ENCODE peak calls at places on chromosomes 12 and 14, in seven cellular contexts. C is skeletal muscle cell; I is CD4-positive, CD25-positive, alpha-beta regulatory T cell; R is HL-60; M is fibroblast of pulmonary artery; F is WERI-Rb-1; V is CD8-positive, alpha-beta T cell. X is an unnamed sample.

GRCh38 chr12:132521726-132522292 is 31.9 kb downstream of the FBRSL1 start:
- DNase-seq in C (no peak), I (no peak), R (no peak), M (no peak), F (no peak), V (no peak), X (no peak)

GRCh38 chr14:33271891-33272290 is 333.2 kb downstream of the NPAS3 start:
- DNase-seq in C (no peak), I (no peak), R (no peak), M (no peak), F (no peak), V (no peak), X (no peak)

GRCh38 chr14:69079747-69080146 is 73.2 kb downstream of the DCAF5 start:
- DNase-seq in C (no peak), I (no peak), R (no peak), M (no peak), F (no peak), V (no peak), X (no peak)

GRCh38 chr14:100557658-100558057 is 29.6 kb downstream of the BEGAIN start:
- DNase-seq in C (no peak), I (no peak), R (peak; percentile 61), M (no peak), F (no peak), V (no peak), X (no peak)

GRCh38 chr14:96055065-96055752 is 16.0 kb downstream of the C14orf132 start:
- DNase-seq in C (peak; percentile 34), I (no peak), R (no peak), M (no peak), F (no peak), V (no peak), X (no peak)

GRCh38 chr12:24709201-24709600 is 239.7 kb downstream of the BCAT1 start:
- DNase-seq in C (no peak), I (no peak), R (no peak), M (peak; percentile 11), F (no peak), V (no peak), X (no peak)

GRCh38 chr12:24947541-24948451 is 1.1 kb downstream of the BCAT1 start:
- DNase-seq in C (no peak), I (no peak), R (no peak), M (no peak), F (no peak), V (no peak), X (no peak)

GRCh38 chr14:103765526-103765925 is 49.9 kb downstream of the ZFYVE21 start:
- DNase-seq in C (no peak), I (no peak), R (no peak), M (no peak), F (no peak), V (no peak), X (no peak)

GRCh38 chr14:105061428-105062047 is 3.7 kb downstream of the GPR132 start:
- DNase-seq in C (no peak), I (peak; percentile 33), R (peak; percentile 87), M (no peak), F (no peak), V (no peak), X (no peak)

GRCh38 chr12:11830298-11830937 is 180.9 kb downstream of the ETV6 start:
- DNase-seq in C (no peak), I (no peak), R (no peak), M (no peak), F (no peak), V (no peak), X (peak; percentile 64)

GRCh38 chr14:99732436-99733220 is 48.5 kb downstream of the CYP46A1 start:
- DNase-seq in C (no peak), I (no peak), R (no peak), M (no peak), F (peak; percentile 6), V (no peak), X (no peak)

GRCh38 chr12:49301759-49302158 is 6.8 kb downstream of the PRPH start:
- DNase-seq in C (no peak), I (no peak), R (no peak), M (no peak), F (no peak), V (no peak), X (peak; percentile 61)

GRCh38 chr12:115255962-115256361 is 572.0 kb upstream of the TBX3 start:
- DNase-seq in C (no peak), I (no peak), R (no peak), M (no peak), F (no peak), V (no peak), X (no peak)

GRCh38 chr12:19121449-19122018 is 8.0 kb upstream of the PLEKHA5 start:
- DNase-seq in C (no peak), I (no peak), R (no peak), M (no peak), F (no peak), V (no peak), X (no peak)

GRCh38 chr14:23327947-23328744 is 6.9 kb downstream of the PABPN1 start:
- DNase-seq in C (no peak), I (peak; percentile 62), R (no peak), M (peak; percentile 86), F (peak; percentile 74), V (peak; percentile 72), X (peak; percentile 72)

GRCh38 chr12:66453837-66454236 is 151.5 kb downstream of the HELB start:
- DNase-seq in C (no peak), I (no peak), R (no peak), M (no peak), F (no peak), V (no peak), X (no peak)

GRCh38 chr12:51023625-51024395 is 2.4 kb downstream of the SLC11A2 start:
- DNase-seq in C (no peak), I (no peak), R (no peak), M (peak; percentile 12), F (no peak), V (no peak), X (no peak)

GRCh38 chr12:107308310-107308709 is 215.0 kb upstream of the CRY1 start:
- DNase-seq in C (no peak), I (no peak), R (no peak), M (no peak), F (no peak), V (no peak), X (no peak)

GRCh38 chr14:66530526-66530925 is 22.6 kb downstream of the GPHN start:
- DNase-seq in C (no peak), I (no peak), R (no peak), M (no peak), F (no peak), V (no peak), X (no peak)

GRCh38 chr12:8949525-8950286 is at the start of gene M6PR:
- DNase-seq in C (peak; percentile 76), I (peak; percentile 88), R (peak; percentile 96), M (peak; percentile 94), F (peak; percentile 95), V (peak; percentile 93), X (peak; percentile 96)

GRCh38 chr12:8946733-8947132 is 2.7 kb downstream of the M6PR start:
- DNase-seq in C (no peak), I (no peak), R (no peak), M (no peak), F (no peak), V (no peak), X (no peak)

GRCh38 chr12:8950287-8950574 is 786 bp upstream of the M6PR start:
- DNase-seq in C (no peak), I (no peak), R (no peak), M (no peak), F (no peak), V (no peak), X (no peak)

GRCh38 chr12:8948711-8949524 is 527 bp downstream of the M6PR start:
- DNase-seq in C (no peak), I (peak; percentile 13), R (no peak), M (peak; percentile 63), F (peak; percentile 21), V (no peak), X (no peak)

GRCh38 chr12:8947737-8948136 is 1.7 kb downstream of the M6PR start:
- DNase-seq in C (no peak), I (no peak), R (no peak), M (peak; percentile 7), F (no peak), V (no peak), X (no peak)
- H3K4me3 ChIP-seq in C (no peak overlapping the region), I (peak overlapping the region; percentile 100), R (peak overlapping the region; percentile 83), M (peak overlapping the region; percentile 84), F (no peak overlapping the region), V (no peak overlapping the region), X (no peak overlapping the region)

DNA sequence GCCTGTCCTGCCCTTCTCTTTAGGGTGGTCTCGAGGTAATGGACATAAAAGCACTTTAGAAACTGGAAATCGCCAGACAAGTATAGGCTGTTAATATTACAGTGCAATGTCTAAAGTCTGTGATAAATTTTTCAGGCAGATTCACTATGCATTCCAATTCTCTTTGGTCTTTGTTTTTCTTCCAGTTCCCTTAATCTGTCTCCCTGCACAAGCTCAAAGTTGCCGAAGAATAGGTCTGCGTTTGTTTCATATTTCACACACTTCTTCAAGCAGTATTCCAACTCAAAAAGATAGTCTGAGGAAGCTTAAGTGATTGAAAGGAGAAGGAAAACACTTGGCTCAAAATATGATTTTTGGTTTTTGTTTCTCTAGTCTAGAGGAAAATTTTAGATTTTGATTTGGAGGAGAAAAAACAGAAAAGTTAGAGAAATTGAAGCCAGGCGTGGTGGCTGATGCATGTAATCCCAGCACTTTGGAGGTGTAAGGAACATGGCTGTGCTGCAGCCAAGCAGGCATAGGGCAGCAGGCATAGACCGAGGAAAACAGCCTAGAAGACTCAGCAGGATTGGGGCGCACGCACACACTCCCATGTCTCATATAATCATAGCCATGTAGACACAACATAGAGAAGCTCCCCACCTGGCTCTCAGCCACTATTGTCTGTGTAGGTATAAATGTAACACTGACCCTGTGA is 96.1 kb upstream of the TMPO start:
- DNase-seq in C (no peak), I (no peak), R (no peak), M (no peak), F (no peak), V (no peak), X (no peak)
- H3K4me3 ChIP-seq in C (peak overlapping the region; percentile 29), I (no peak overlapping the region), R (no peak overlapping the region), M (peak overlapping the region; percentile 26), F (no peak overlapping the region), V (no peak overlapping the region), X (no peak overlapping the region)

DNA sequence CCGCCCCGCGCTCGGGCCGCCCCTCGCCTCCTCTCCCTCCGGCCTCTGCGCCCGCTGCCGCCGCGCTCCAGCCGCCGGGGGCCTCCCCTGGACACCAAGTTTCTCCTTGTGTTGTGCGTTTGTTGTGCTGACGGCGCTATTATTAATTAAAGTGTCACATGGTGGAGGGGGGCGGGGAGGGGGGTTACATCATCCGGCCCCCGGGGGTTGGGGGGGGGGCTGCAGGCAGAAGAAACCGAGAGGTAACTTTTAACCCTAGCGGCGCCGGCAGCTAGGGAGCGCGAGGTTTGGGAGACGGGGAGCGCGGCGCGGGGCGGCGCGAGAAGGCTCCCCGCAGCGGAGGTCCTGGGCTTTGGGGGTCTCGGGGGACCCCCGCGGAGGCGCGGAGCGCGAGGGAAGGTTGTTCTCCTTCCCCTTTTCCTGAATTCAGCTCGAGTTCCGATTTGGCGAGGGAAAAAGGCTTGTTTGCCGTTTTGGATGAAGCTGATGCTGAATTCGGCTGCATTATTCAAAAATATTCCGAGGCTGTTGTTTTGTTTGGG is at the start of gene HRK:
- DNase-seq in C (no peak), I (no peak), R (no peak), M (no peak), F (peak; percentile 37), V (no peak), X (no peak)
- H3K4me3 ChIP-seq in C (peak within 1 kb of the TSS; percentile 27), I (no peak within 1 kb of the TSS), R (no peak within 1 kb of the TSS), M (no peak within 1 kb of the TSS), F (peak within 1 kb of the TSS; percentile 52), V (peak within 1 kb of the TSS; percentile 27), X (peak within 1 kb of the TSS; percentile 51)

DNA sequence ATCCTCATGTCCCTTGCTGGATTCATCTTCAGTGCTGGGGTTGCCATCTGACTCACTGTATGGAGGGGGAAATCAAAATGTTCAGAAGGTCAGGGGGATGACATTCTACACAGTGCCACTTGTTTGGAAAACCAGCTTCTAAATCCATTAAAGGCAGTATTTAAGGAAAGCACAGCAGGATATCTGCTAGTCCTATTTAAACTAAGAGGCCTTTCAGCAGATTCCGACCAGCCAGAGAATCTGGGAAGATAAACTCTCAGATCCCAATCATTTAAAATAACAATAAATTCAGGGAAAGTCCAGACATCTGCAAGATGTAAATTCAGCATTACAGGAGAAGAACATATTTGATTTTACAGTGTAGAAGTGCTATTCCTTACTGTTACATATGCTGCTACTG is 3.8 kb downstream of the SIX4 start:
- DNase-seq in C (no peak), I (no peak), R (no peak), M (no peak), F (no peak), V (no peak), X (no peak)
- H3K4me3 ChIP-seq in C (peak overlapping the region; percentile 78), I (no peak overlapping the region), R (no peak overlapping the region), M (no peak overlapping the region), F (no peak overlapping the region), V (no peak overlapping the region), X (no peak overlapping the region)